ENCODE peak calls at places on chromosomes 4 and X, in nine cellular contexts. W is breast epithelium, N is ascending aorta, X is fibroblast of lung, F is coronary artery, P is upper lobe of left lung, M is hepatocyte, L is pancreas, A is heart right ventricle. J is an unnamed sample.

GRCh38 chr4:69823481-69824186 is 36.3 kb downstream of the SULT1E1 start:
- DNase-seq in L (peak), N (no peak), W (no peak), P (no peak), X (no peak), F (no peak), M (peak), A (no peak), J (no peak)

GRCh38 chr4:169208516-169208915 is 62.2 kb downstream of the SH3RF1 start:
- DNase-seq in N (no peak), P (no peak), A (no peak), L (no peak), F (no peak), X (peak), M (no peak), W (no peak), J (no peak)

GRCh38 chr4:121654738-121655137 is 42.0 kb downstream of the ANXA5 start:
- DNase-seq in N (no peak), L (no peak), W (no peak), A (no peak), P (no peak), X (no peak), M (no peak), F (no peak), J (no peak)

GRCh38 chr4:54322817-54323417 is 93.8 kb downstream of the PDGFRA start:
- DNase-seq in A (peak), P (no peak), X (peak), W (peak), N (peak), F (no peak), L (peak), M (peak), J (no peak)

GRCh38 chr4:102578819-102579218 is 77.7 kb downstream of the NFKB1 start:
- DNase-seq in A (no peak), F (no peak), N (no peak), M (peak), P (no peak), X (no peak), W (no peak), L (no peak), J (no peak)

GRCh38 chrX:45134775-45135174 is 65.9 kb downstream of the DIPK2B start:
- DNase-seq in M (no peak), N (no peak), X (no peak), P (no peak), W (no peak), F (no peak), L (no peak), A (no peak), J (no peak)

GRCh38 chrX:82748901-82749505 is 759.1 kb upstream of the POU3F4 start:
- DNase-seq in A (no peak), P (no peak), M (no peak), F (no peak), X (peak), W (no peak), L (no peak), N (no peak), J (no peak)

GRCh38 chr4:53075162-53075785 is 213.2 kb downstream of the RASL11B start:
- DNase-seq in A (no peak), F (no peak), W (no peak), X (no peak), N (no peak), L (no peak), P (no peak), M (no peak), J (no peak)

GRCh38 chrX:31287861-31288260 is 216.0 kb upstream of the FTHL17 start:
- DNase-seq in L (no peak), N (no peak), X (peak), A (no peak), W (no peak), F (no peak), P (no peak), M (no peak), J (no peak)

GRCh38 chrX:55636109-55636508 is 12.9 kb downstream of the FOXR2 start:
- DNase-seq in X (no peak), M (no peak), P (no peak), F (no peak), N (no peak), W (no peak), L (no peak), A (no peak), J (no peak)

GRCh38 chrX:137479394-137479793 is 86.5 kb upstream of the ZIC3 start:
- DNase-seq in N (no peak), F (no peak), A (no peak), M (no peak), P (no peak), W (no peak), X (no peak), L (peak), J (no peak)

GRCh38 chr4:138199568-138200235 is 42.4 kb downstream of the SLC7A11 start:
- DNase-seq in W (no peak), F (no peak), M (peak), P (no peak), X (peak), A (no peak), L (no peak), N (no peak), J (no peak)

GRCh38 chr4:85368932-85369331 is 106.0 kb upstream of the ARHGAP24 start:
- DNase-seq in X (no peak), L (no peak), F (no peak), A (no peak), N (no peak), W (no peak), M (no peak), P (no peak), J (no peak)

GRCh38 chrX:34487364-34487763 is 169.7 kb downstream of the TMEM47 start:
- DNase-seq in W (no peak), P (no peak), A (no peak), F (no peak), N (no peak), X (no peak), M (no peak), L (no peak), J (no peak)

GRCh38 chrX:100316987-100317386 is 93.1 kb downstream of the PCDH19 start:
- DNase-seq in M (no peak), A (no peak), X (peak), N (no peak), L (no peak), W (no peak), P (no peak), F (no peak), J (no peak)

GRCh38 chr4:3291411-3291968 is 1.3 kb upstream of the RGS12 start:
- DNase-seq in F (no peak), A (no peak), W (peak), N (peak), L (peak), P (peak), M (peak), X (no peak), J (no peak)

GRCh38 chr4:2843023-2843908 is at the start of gene ADD1:
- DNase-seq in A (peak), X (peak), W (peak), P (peak), M (peak), N (peak), F (peak), L (peak), J (peak)

GRCh38 chr4:118888666-118889312 is at the start of gene SYNPO2:
- DNase-seq in M (peak), P (peak), L (peak), F (peak), W (peak), N (peak), X (peak), A (peak), J (peak)

GRCh38 chrX:19673334-19674040 is 158.2 kb upstream of the MAP3K15 start:
- DNase-seq in N (peak), X (peak), A (peak), F (peak), L (peak), W (no peak), M (peak), P (no peak), J (peak)

GRCh38 chr4:119131160-119131559 is 4.5 kb upstream of the MYOZ2 start:
- DNase-seq in P (no peak), X (no peak), A (no peak), L (no peak), M (peak), N (no peak), W (no peak), F (no peak), J (no peak)

GRCh38 chr4:140367738-140368137 is 5.7 kb upstream of the SCOC start:
- DNase-seq in P (no peak), F (no peak), L (no peak), X (peak), M (no peak), N (no peak), W (no peak), A (no peak), J (no peak)

GRCh38 chr4:129822708-129823504 is 727.0 kb downstream of the C4orf33 start:
- DNase-seq in M (peak), N (no peak), X (peak), F (no peak), W (no peak), A (peak), L (peak), P (no peak), J (no peak)

GRCh38 chr4:81030617-81031388 is at the start of gene BMP3:
- DNase-seq in N (no peak), L (peak), W (no peak), M (peak), P (peak), X (peak), A (no peak), F (no peak), J (no peak)
- H3K4me3 ChIP-seq in N (peak), L (peak), W (peak), M (peak), P (peak), X (peak), A (peak), F (peak), J (peak)

GRCh38 chr4:87006531-87007344 is 71.9 kb downstream of the AFF1 start:
- DNase-seq in W (peak), N (peak), X (peak), M (peak), A (peak), P (peak), L (peak), F (peak), J (peak)

GRCh38 chr4:87007345-87008181 is 72.8 kb downstream of the AFF1 start:
- DNase-seq in A (peak), X (peak), P (no peak), M (peak), N (no peak), F (no peak), W (peak), L (peak), J (no peak)

GRCh38 chr4:87003266-87003665 is 68.5 kb downstream of the AFF1 start:
- DNase-seq in L (no peak), N (no peak), P (no peak), M (no peak), W (no peak), X (no peak), A (no peak), F (no peak), J (no peak)

GRCh38 chr4:87005690-87006461 is 71.1 kb downstream of the AFF1 start:
- DNase-seq in M (no peak), N (peak), F (no peak), X (no peak), P (no peak), W (no peak), L (no peak), A (no peak), J (no peak)

GRCh38 chr4:87005369-87005689 is 70.5 kb downstream of the AFF1 start:
- DNase-seq in L (no peak), X (no peak), F (no peak), A (no peak), M (no peak), N (peak), W (no peak), P (no peak), J (no peak)
- H3K4me3 ChIP-seq in L (peak), X (peak), F (no peak), A (no peak), M (no peak), N (no peak), W (no peak), P (no peak), J (peak)

GRCh38 chr4:19689511-19689910 is 562.2 kb upstream of the SLIT2 start:
- DNase-seq in P (no peak), N (no peak), W (no peak), X (peak), M (no peak), F (no peak), A (no peak), L (no peak), J (no peak)

GRCh38 chr4:19678763-19679162 is 572.9 kb upstream of the SLIT2 start:
- DNase-seq in M (no peak), W (no peak), F (no peak), L (no peak), A (no peak), X (peak), N (no peak), P (no peak), J (no peak)

GRCh38 chr4:19686456-19686855 is 565.2 kb upstream of the SLIT2 start:
- DNase-seq in W (no peak), X (no peak), F (no peak), N (no peak), L (no peak), M (no peak), P (no peak), A (no peak), J (no peak)

GRCh38 chr4:19684079-19684478 is 567.6 kb upstream of the SLIT2 start:
- DNase-seq in P (no peak), X (no peak), L (no peak), A (no peak), F (no peak), N (no peak), M (no peak), W (no peak), J (no peak)
- H3K4me3 ChIP-seq in P (no peak), X (no peak), L (no peak), A (no peak), F (no peak), N (no peak), M (no peak), W (no peak), J (no peak)

GRCh38 chrX:154368630-154369452 is 5.6 kb downstream of the FLNA start:
- DNase-seq in N (peak), W (no peak), M (peak), A (peak), L (no peak), X (peak), P (peak), F (peak), J (peak)

GRCh38 chrX:154365997-154366665 is 8.3 kb downstream of the FLNA start:
- DNase-seq in F (no peak), M (no peak), X (no peak), N (no peak), L (no peak), P (peak), W (no peak), A (no peak), J (no peak)

GRCh38 chrX:154367474-154368308 is 6.7 kb downstream of the FLNA start:
- DNase-seq in A (peak), L (no peak), X (no peak), M (no peak), W (no peak), N (no peak), F (no peak), P (peak), J (no peak)

GRCh38 chrX:154365052-154365600 is 9.3 kb downstream of the FLNA start:
- DNase-seq in L (no peak), M (no peak), X (no peak), N (no peak), F (no peak), W (no peak), A (peak), P (peak), J (no peak)

GRCh38 chrX:154366666-154367055 is 7.8 kb downstream of the FLNA start:
- DNase-seq in P (peak), L (no peak), X (no peak), M (no peak), A (peak), F (no peak), W (no peak), N (no peak), J (no peak)
- H3K4me3 ChIP-seq in P (no peak), L (no peak), X (no peak), M (no peak), A (no peak), F (peak), W (no peak), N (no peak), J (peak)

GRCh38 chr4:4864940-4865704 is 5.7 kb downstream of the MSX1 start:
- DNase-seq in W (no peak), P (no peak), L (no peak), X (no peak), N (no peak), A (no peak), F (no peak), M (peak), J (no peak)

GRCh38 chr4:4865705-4866123 is 6.2 kb downstream of the MSX1 start:
- DNase-seq in X (no peak), N (no peak), P (no peak), A (no peak), M (no peak), F (no peak), W (no peak), L (no peak), J (no peak)

GRCh38 chr4:4866833-4867744 is 7.6 kb downstream of the MSX1 start:
- DNase-seq in A (peak), F (no peak), N (no peak), X (no peak), W (no peak), P (peak), M (peak), L (no peak), J (no peak)

GRCh38 chr4:4867745-4868505 is 8.5 kb downstream of the MSX1 start:
- DNase-seq in P (no peak), L (no peak), F (no peak), M (peak), A (no peak), X (no peak), N (no peak), W (no peak), J (no peak)

GRCh38 chr4:4866124-4866832 is 6.8 kb downstream of the MSX1 start:
- DNase-seq in N (no peak), W (no peak), P (no peak), X (no peak), M (peak), A (no peak), F (no peak), L (no peak), J (no peak)
- H3K4me3 ChIP-seq in N (peak), W (peak), P (peak), X (peak), M (no peak), A (peak), F (peak), L (peak), J (peak)

GRCh38 chrX:118116308-118117068 is at the start of gene KLHL13:
- DNase-seq in X (peak), N (peak), P (peak), L (peak), W (no peak), M (peak), F (peak), A (peak), J (no peak)

GRCh38 chrX:118115948-118116307 is 682 bp downstream of the KLHL13 start:
- DNase-seq in F (no peak), P (no peak), M (no peak), N (no peak), A (peak), L (no peak), X (no peak), W (no peak), J (no peak)

DNA sequence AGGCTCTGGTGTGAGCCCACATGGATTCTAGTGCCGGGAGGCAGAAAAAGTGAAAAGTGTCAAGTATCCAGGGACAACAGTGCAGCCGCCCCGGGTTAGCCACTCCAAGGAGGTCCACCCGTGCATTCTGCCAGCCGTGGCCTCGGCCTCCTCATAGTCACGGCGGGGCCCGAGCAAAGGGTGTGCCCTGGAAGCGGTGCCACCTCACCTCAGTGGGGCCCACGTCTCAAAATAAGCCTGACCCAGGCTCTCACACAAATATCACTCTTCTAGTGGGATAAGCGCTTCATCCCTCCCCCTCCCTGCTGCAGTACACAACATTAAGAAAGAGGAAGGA is 427 bp upstream of the KLHL13 start:
- DNase-seq in A (no peak), P (no peak), F (no peak), L (peak), W (no peak), M (no peak), X (no peak), N (no peak), J (no peak)
- H3K4me3 ChIP-seq in A (peak), P (peak), F (peak), L (peak), W (peak), M (peak), X (peak), N (peak), J (peak)

GRCh38 chr4:107719927-107720722 is at the start of gene PAPSS1:
- DNase-seq in P (peak), N (peak), M (peak), F (peak), A (peak), W (peak), L (peak), X (peak), J (peak)

GRCh38 chr4:107721436-107722090 is 1.5 kb upstream of the PAPSS1 start:
- DNase-seq in A (peak), W (no peak), M (peak), P (peak), F (no peak), N (no peak), L (no peak), X (no peak), J (no peak)

GRCh38 chr4:107718351-107718965 is 1.6 kb downstream of the PAPSS1 start:
- DNase-seq in N (no peak), X (peak), W (no peak), F (no peak), M (no peak), A (no peak), P (no peak), L (no peak), J (no peak)

GRCh38 chr4:107719211-107719926 is 665 bp downstream of the PAPSS1 start:
- DNase-seq in N (no peak), L (no peak), M (no peak), F (peak), W (peak), P (no peak), A (no peak), X (peak), J (no peak)
- H3K4me3 ChIP-seq in N (peak), L (peak), M (peak), F (peak), W (peak), P (peak), A (peak), X (peak), J (peak)

GRCh38 chr4:78166582-78166981 is 109.5 kb downstream of the FRAS1 start:
- DNase-seq in A (no peak), P (no peak), N (no peak), L (no peak), W (no peak), X (peak), M (no peak), F (no peak), J (no peak)
- H3K4me3 ChIP-seq in A (no peak), P (no peak), N (no peak), L (no peak), W (no peak), X (no peak), M (no peak), F (no peak), J (no peak)

J was measured in thoracic aorta.